ENCODE peak calls at places on chromosomes 5 and 9, in seven cellular contexts. One of them, this sample, is unnamed.

GRCh38 chr5:134846641-134846960 is 833 bp downstream of the C5orf24 start:
- DNase-seq in mammary epithelial cell: peak
- DNase-seq in PC-9: no peak
- DNase-seq in A549: no peak
- DNase-seq in ovary: no peak
- DNase-seq in colonic mucosa: no peak
- DNase-seq in CD8-positive, alpha-beta memory T cell: peak
- DNase-seq in this sample: no peak

GRCh38 chr9:130172161-130172857 is at the start of gene NCS1:
- DNase-seq in mammary epithelial cell: peak
- DNase-seq in PC-9: peak
- DNase-seq in A549: peak
- DNase-seq in ovary: peak
- DNase-seq in colonic mucosa: peak
- DNase-seq in CD8-positive, alpha-beta memory T cell: peak
- DNase-seq in this sample: no peak

GRCh38 chr5:77129386-77129785 is 42.3 kb upstream of the ZBED3 start:
- DNase-seq in mammary epithelial cell: peak
- DNase-seq in PC-9: peak
- DNase-seq in A549: peak
- DNase-seq in ovary: no peak
- DNase-seq in colonic mucosa: no peak
- DNase-seq in CD8-positive, alpha-beta memory T cell: no peak
- DNase-seq in this sample: no peak

GRCh38 chr5:86806206-86806605 is 188.5 kb downstream of the COX7C start:
- DNase-seq in mammary epithelial cell: no peak
- DNase-seq in PC-9: no peak
- DNase-seq in A549: no peak
- DNase-seq in ovary: no peak
- DNase-seq in colonic mucosa: no peak
- DNase-seq in CD8-positive, alpha-beta memory T cell: no peak
- DNase-seq in this sample: no peak

GRCh38 chr5:135213034-135213386 is 179.0 kb upstream of the PITX1 start:
- DNase-seq in mammary epithelial cell: no peak
- DNase-seq in PC-9: no peak
- DNase-seq in A549: no peak
- DNase-seq in ovary: no peak
- DNase-seq in colonic mucosa: no peak
- DNase-seq in CD8-positive, alpha-beta memory T cell: no peak
- DNase-seq in this sample: no peak

GRCh38 chr9:128992995-128993394 is 35.1 kb downstream of the SH3GLB2 start:
- DNase-seq in mammary epithelial cell: peak
- DNase-seq in PC-9: no peak
- DNase-seq in A549: no peak
- DNase-seq in ovary: no peak
- DNase-seq in colonic mucosa: no peak
- DNase-seq in CD8-positive, alpha-beta memory T cell: no peak
- DNase-seq in this sample: no peak

GRCh38 chr5:63719147-63719546 is 243.1 kb downstream of the HTR1A start:
- DNase-seq in mammary epithelial cell: no peak
- DNase-seq in PC-9: no peak
- DNase-seq in A549: no peak
- DNase-seq in ovary: no peak
- DNase-seq in colonic mucosa: no peak
- DNase-seq in CD8-positive, alpha-beta memory T cell: no peak
- DNase-seq in this sample: no peak

GRCh38 chr5:78506296-78507049 is 142.1 kb downstream of the LHFPL2 start:
- DNase-seq in mammary epithelial cell: no peak
- DNase-seq in PC-9: no peak
- DNase-seq in A549: no peak
- DNase-seq in ovary: no peak
- DNase-seq in colonic mucosa: no peak
- DNase-seq in CD8-positive, alpha-beta memory T cell: no peak
- DNase-seq in this sample: no peak

GRCh38 chr5:119398713-119399492 is 43.1 kb downstream of the TNFAIP8 start:
- DNase-seq in mammary epithelial cell: peak
- DNase-seq in PC-9: no peak
- DNase-seq in A549: no peak
- DNase-seq in ovary: no peak
- DNase-seq in colonic mucosa: peak
- DNase-seq in CD8-positive, alpha-beta memory T cell: no peak
- DNase-seq in this sample: no peak

GRCh38 chr5:3346111-3346820 is 249.4 kb upstream of the IRX1 start:
- DNase-seq in mammary epithelial cell: no peak
- DNase-seq in PC-9: no peak
- DNase-seq in A549: no peak
- DNase-seq in ovary: no peak
- DNase-seq in colonic mucosa: peak
- DNase-seq in CD8-positive, alpha-beta memory T cell: no peak
- DNase-seq in this sample: no peak

GRCh38 chr5:113617191-113617796 is 103.8 kb downstream of the YTHDC2 start:
- DNase-seq in mammary epithelial cell: no peak
- DNase-seq in PC-9: no peak
- DNase-seq in A549: no peak
- DNase-seq in ovary: no peak
- DNase-seq in colonic mucosa: no peak
- DNase-seq in CD8-positive, alpha-beta memory T cell: no peak
- DNase-seq in this sample: no peak

GRCh38 chr5:159341914-159342313 is 11.6 kb upstream of the IL12B start:
- DNase-seq in mammary epithelial cell: peak
- DNase-seq in PC-9: peak
- DNase-seq in A549: peak
- DNase-seq in ovary: no peak
- DNase-seq in colonic mucosa: peak
- DNase-seq in CD8-positive, alpha-beta memory T cell: peak
- DNase-seq in this sample: peak

GRCh38 chr9:130430232-130430631 is 14.5 kb upstream of the ASS1 start:
- DNase-seq in mammary epithelial cell: no peak
- DNase-seq in PC-9: no peak
- DNase-seq in A549: no peak
- DNase-seq in ovary: no peak
- DNase-seq in colonic mucosa: no peak
- DNase-seq in CD8-positive, alpha-beta memory T cell: no peak
- DNase-seq in this sample: no peak

GRCh38 chr9:88781500-88782391 is 209.5 kb upstream of the S1PR3 start:
- DNase-seq in mammary epithelial cell: no peak
- DNase-seq in PC-9: no peak
- DNase-seq in A549: no peak
- DNase-seq in ovary: no peak
- DNase-seq in colonic mucosa: no peak
- DNase-seq in CD8-positive, alpha-beta memory T cell: no peak
- DNase-seq in this sample: no peak

GRCh38 chr5:134567651-134568338 is 42.3 kb downstream of the JADE2 start:
- DNase-seq in mammary epithelial cell: no peak
- DNase-seq in PC-9: peak
- DNase-seq in A549: no peak
- DNase-seq in ovary: no peak
- DNase-seq in colonic mucosa: no peak
- DNase-seq in CD8-positive, alpha-beta memory T cell: no peak
- DNase-seq in this sample: no peak

GRCh38 chr9:121577201-121577600 is 74.2 kb upstream of the DAB2IP start:
- DNase-seq in mammary epithelial cell: no peak
- DNase-seq in PC-9: no peak
- DNase-seq in A549: no peak
- DNase-seq in ovary: no peak
- DNase-seq in colonic mucosa: no peak
- DNase-seq in CD8-positive, alpha-beta memory T cell: no peak
- DNase-seq in this sample: no peak

GRCh38 chr9:14260101-14260500 is 53.8 kb downstream of the NFIB start:
- DNase-seq in mammary epithelial cell: no peak
- DNase-seq in PC-9: no peak
- DNase-seq in A549: no peak
- DNase-seq in ovary: no peak
- DNase-seq in colonic mucosa: no peak
- DNase-seq in CD8-positive, alpha-beta memory T cell: no peak
- DNase-seq in this sample: no peak

GRCh38 chr5:83567741-83568530 is 96.4 kb downstream of the VCAN start:
- DNase-seq in mammary epithelial cell: peak
- DNase-seq in PC-9: peak
- DNase-seq in A549: no peak
- DNase-seq in ovary: no peak
- DNase-seq in colonic mucosa: no peak
- DNase-seq in CD8-positive, alpha-beta memory T cell: no peak
- DNase-seq in this sample: peak
- H3K27ac ChIP-seq in mammary epithelial cell: peak
- H3K27ac ChIP-seq in PC-9: no peak
- H3K27ac ChIP-seq in A549: no peak
- H3K27ac ChIP-seq in ovary: no peak
- H3K27ac ChIP-seq in colonic mucosa: no peak
- H3K27ac ChIP-seq in CD8-positive, alpha-beta memory T cell: no peak
- H3K27ac ChIP-seq in this sample: peak

GRCh38 chr9:133526721-133527321 is 2.1 kb upstream of the MYMK start:
- DNase-seq in mammary epithelial cell: no peak
- DNase-seq in PC-9: no peak
- DNase-seq in A549: no peak
- DNase-seq in ovary: no peak
- DNase-seq in colonic mucosa: no peak
- DNase-seq in CD8-positive, alpha-beta memory T cell: no peak
- DNase-seq in this sample: no peak
- H3K27ac ChIP-seq in mammary epithelial cell: no peak
- H3K27ac ChIP-seq in PC-9: no peak
- H3K27ac ChIP-seq in A549: no peak
- H3K27ac ChIP-seq in ovary: peak
- H3K27ac ChIP-seq in colonic mucosa: no peak
- H3K27ac ChIP-seq in CD8-positive, alpha-beta memory T cell: no peak
- H3K27ac ChIP-seq in this sample: no peak

DNA sequence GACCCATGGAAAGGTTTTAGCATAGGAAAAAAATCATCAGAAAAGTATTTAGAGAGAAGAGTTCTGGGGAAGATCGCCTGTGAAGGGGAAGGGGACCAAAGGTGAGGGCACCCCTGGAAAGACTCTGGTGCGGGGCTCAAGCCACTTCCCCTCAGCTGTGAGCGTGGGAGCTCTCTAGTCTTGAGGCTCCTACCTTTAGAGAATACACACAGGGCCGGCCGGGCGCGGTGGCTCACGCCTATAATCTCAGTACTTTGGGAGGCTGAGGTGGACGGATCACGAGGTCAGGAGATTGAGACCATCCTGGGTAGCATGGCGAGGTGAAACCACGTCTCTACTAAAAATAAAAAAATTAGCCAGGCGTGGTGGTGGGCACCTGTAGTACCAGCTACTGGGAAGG is 6.9 kb downstream of the TRIM41 start:
- DNase-seq in mammary epithelial cell: no peak
- DNase-seq in PC-9: no peak
- DNase-seq in A549: no peak
- DNase-seq in ovary: no peak
- DNase-seq in colonic mucosa: no peak
- DNase-seq in CD8-positive, alpha-beta memory T cell: no peak
- DNase-seq in this sample: no peak
- H3K27ac ChIP-seq in mammary epithelial cell: no peak
- H3K27ac ChIP-seq in PC-9: no peak
- H3K27ac ChIP-seq in A549: no peak
- H3K27ac ChIP-seq in ovary: no peak
- H3K27ac ChIP-seq in colonic mucosa: no peak
- H3K27ac ChIP-seq in CD8-positive, alpha-beta memory T cell: no peak
- H3K27ac ChIP-seq in this sample: no peak

GRCh38 chr9:134871941-134872340 is 8.7 kb upstream of the FCN2 start:
- DNase-seq in mammary epithelial cell: no peak
- DNase-seq in PC-9: no peak
- DNase-seq in A549: no peak
- DNase-seq in ovary: no peak
- DNase-seq in colonic mucosa: no peak
- DNase-seq in CD8-positive, alpha-beta memory T cell: no peak
- DNase-seq in this sample: no peak
- H3K27ac ChIP-seq in mammary epithelial cell: no peak
- H3K27ac ChIP-seq in PC-9: no peak
- H3K27ac ChIP-seq in A549: no peak
- H3K27ac ChIP-seq in ovary: no peak
- H3K27ac ChIP-seq in colonic mucosa: no peak
- H3K27ac ChIP-seq in CD8-positive, alpha-beta memory T cell: no peak
- H3K27ac ChIP-seq in this sample: no peak

GRCh38 chr5:80926979-80927656 is 33.0 kb upstream of the RASGRF2 start:
- DNase-seq in mammary epithelial cell: no peak
- DNase-seq in PC-9: no peak
- DNase-seq in A549: no peak
- DNase-seq in ovary: no peak
- DNase-seq in colonic mucosa: no peak
- DNase-seq in CD8-positive, alpha-beta memory T cell: no peak
- DNase-seq in this sample: no peak
- H3K27ac ChIP-seq in mammary epithelial cell: no peak
- H3K27ac ChIP-seq in PC-9: no peak
- H3K27ac ChIP-seq in A549: no peak
- H3K27ac ChIP-seq in ovary: no peak
- H3K27ac ChIP-seq in colonic mucosa: no peak
- H3K27ac ChIP-seq in CD8-positive, alpha-beta memory T cell: no peak
- H3K27ac ChIP-seq in this sample: no peak

GRCh38 chr9:100038472-100038871 is 60.3 kb downstream of the ERP44 start:
- DNase-seq in mammary epithelial cell: no peak
- DNase-seq in PC-9: no peak
- DNase-seq in A549: no peak
- DNase-seq in ovary: no peak
- DNase-seq in colonic mucosa: no peak
- DNase-seq in CD8-positive, alpha-beta memory T cell: no peak
- DNase-seq in this sample: no peak
- H3K27ac ChIP-seq in mammary epithelial cell: no peak
- H3K27ac ChIP-seq in PC-9: no peak
- H3K27ac ChIP-seq in A549: no peak
- H3K27ac ChIP-seq in ovary: no peak
- H3K27ac ChIP-seq in colonic mucosa: no peak
- H3K27ac ChIP-seq in CD8-positive, alpha-beta memory T cell: no peak
- H3K27ac ChIP-seq in this sample: no peak

This sample was measured in epithelial cell of prostate.